ENCODE peak calls at places on chromosomes 13 and 19, in seven cellular contexts. One of them, this sample, is unnamed.

GRCh38 chr19:38990949-38991697 is 15.6 kb upstream of the FBXO17 start:
- DNase-seq in pancreas: no peak
- DNase-seq in neural progenitor cell: no peak
- DNase-seq in colonic mucosa: no peak
- DNase-seq in psoas muscle: no peak
- DNase-seq in MCF 10A: peak; percentile 65
- DNase-seq in type B pancreatic cell: no peak
- DNase-seq in this sample: no peak

GRCh38 chr19:52664461-52664860 is 26.3 kb upstream of the ZNF83 start:
- DNase-seq in pancreas: no peak
- DNase-seq in neural progenitor cell: peak; percentile 57
- DNase-seq in colonic mucosa: no peak
- DNase-seq in psoas muscle: no peak
- DNase-seq in MCF 10A: no peak
- DNase-seq in type B pancreatic cell: no peak
- DNase-seq in this sample: no peak

GRCh38 chr13:35908221-35908620 is 223.0 kb downstream of the DCLK1 start:
- DNase-seq in pancreas: no peak
- DNase-seq in neural progenitor cell: peak; percentile 18
- DNase-seq in colonic mucosa: no peak
- DNase-seq in psoas muscle: no peak
- DNase-seq in MCF 10A: no peak
- DNase-seq in type B pancreatic cell: no peak
- DNase-seq in this sample: no peak

GRCh38 chr13:83907196-83907989 is 25.1 kb upstream of the SLITRK1 start:
- DNase-seq in pancreas: no peak
- DNase-seq in neural progenitor cell: no peak
- DNase-seq in colonic mucosa: no peak
- DNase-seq in psoas muscle: no peak
- DNase-seq in MCF 10A: no peak
- DNase-seq in type B pancreatic cell: no peak
- DNase-seq in this sample: no peak

GRCh38 chr13:114067886-114068722 is 64.3 kb downstream of the RASA3 start:
- DNase-seq in pancreas: no peak
- DNase-seq in neural progenitor cell: no peak
- DNase-seq in colonic mucosa: no peak
- DNase-seq in psoas muscle: peak; percentile 46
- DNase-seq in MCF 10A: no peak
- DNase-seq in type B pancreatic cell: no peak
- DNase-seq in this sample: no peak

GRCh38 chr19:29404951-29405727 is 120.7 kb upstream of the VSTM2B start:
- DNase-seq in pancreas: no peak
- DNase-seq in neural progenitor cell: peak; percentile 94
- DNase-seq in colonic mucosa: peak; percentile 20
- DNase-seq in psoas muscle: no peak
- DNase-seq in MCF 10A: no peak
- DNase-seq in type B pancreatic cell: no peak
- DNase-seq in this sample: no peak

GRCh38 chr13:98370806-98371553 is 193.9 kb upstream of the RNF113B start:
- DNase-seq in pancreas: peak; percentile 33
- DNase-seq in neural progenitor cell: no peak
- DNase-seq in colonic mucosa: no peak
- DNase-seq in psoas muscle: peak; percentile 61
- DNase-seq in MCF 10A: no peak
- DNase-seq in type B pancreatic cell: no peak
- DNase-seq in this sample: peak; percentile 86

GRCh38 chr19:7522923-7523667 is 671 bp downstream of the MCOLN1 start:
- DNase-seq in pancreas: no peak
- DNase-seq in neural progenitor cell: peak; percentile 42
- DNase-seq in colonic mucosa: no peak
- DNase-seq in psoas muscle: no peak
- DNase-seq in MCF 10A: no peak
- DNase-seq in type B pancreatic cell: no peak
- DNase-seq in this sample: no peak

GRCh38 chr19:48874309-48875135 is 2.3 kb downstream of the PPP1R15A start:
- DNase-seq in pancreas: peak; percentile 46
- DNase-seq in neural progenitor cell: peak; percentile 1
- DNase-seq in colonic mucosa: peak; percentile 65
- DNase-seq in psoas muscle: peak; percentile 70
- DNase-seq in MCF 10A: peak; percentile 46
- DNase-seq in type B pancreatic cell: no peak
- DNase-seq in this sample: no peak

GRCh38 chr13:68152414-68152813 is 922.3 kb upstream of the PCDH9 start:
- DNase-seq in pancreas: no peak
- DNase-seq in neural progenitor cell: no peak
- DNase-seq in colonic mucosa: no peak
- DNase-seq in psoas muscle: no peak
- DNase-seq in MCF 10A: no peak
- DNase-seq in type B pancreatic cell: no peak
- DNase-seq in this sample: no peak

GRCh38 chr19:45451181-45451849 is 16.5 kb upstream of the FOSB start:
- DNase-seq in pancreas: no peak
- DNase-seq in neural progenitor cell: no peak
- DNase-seq in colonic mucosa: peak; percentile 50
- DNase-seq in psoas muscle: peak; percentile 60
- DNase-seq in MCF 10A: no peak
- DNase-seq in type B pancreatic cell: no peak
- DNase-seq in this sample: no peak

GRCh38 chr13:110610955-110611595 is 4.3 kb upstream of the NAXD start:
- DNase-seq in pancreas: no peak
- DNase-seq in neural progenitor cell: no peak
- DNase-seq in colonic mucosa: no peak
- DNase-seq in psoas muscle: no peak
- DNase-seq in MCF 10A: no peak
- DNase-seq in type B pancreatic cell: no peak
- DNase-seq in this sample: no peak

GRCh38 chr19:45973564-45974338 is at the start of gene NOVA2:
- DNase-seq in pancreas: peak; percentile 28
- DNase-seq in neural progenitor cell: peak; percentile 96
- DNase-seq in colonic mucosa: peak; percentile 33
- DNase-seq in psoas muscle: peak; percentile 81
- DNase-seq in MCF 10A: peak; percentile 28
- DNase-seq in type B pancreatic cell: peak; percentile 83
- DNase-seq in this sample: no peak

GRCh38 chr13:102591988-102592781 is 4.6 kb upstream of the TPP2 start:
- DNase-seq in pancreas: peak; percentile 60
- DNase-seq in neural progenitor cell: peak; percentile 84
- DNase-seq in colonic mucosa: peak; percentile 87
- DNase-seq in psoas muscle: peak; percentile 83
- DNase-seq in MCF 10A: peak; percentile 73
- DNase-seq in type B pancreatic cell: peak; percentile 73
- DNase-seq in this sample: peak; percentile 44

GRCh38 chr13:113950451-113951245 is 23.2 kb downstream of the C13orf46 start:
- DNase-seq in pancreas: no peak
- DNase-seq in neural progenitor cell: no peak
- DNase-seq in colonic mucosa: no peak
- DNase-seq in psoas muscle: peak; percentile 57
- DNase-seq in MCF 10A: no peak
- DNase-seq in type B pancreatic cell: no peak
- DNase-seq in this sample: no peak

GRCh38 chr19:45091031-45091918 is 1.7 kb upstream of the PPP1R37 start:
- DNase-seq in pancreas: peak; percentile 98
- DNase-seq in neural progenitor cell: peak; percentile 100
- DNase-seq in colonic mucosa: peak; percentile 99
- DNase-seq in psoas muscle: peak; percentile 99
- DNase-seq in MCF 10A: peak; percentile 99
- DNase-seq in type B pancreatic cell: peak; percentile 99
- DNase-seq in this sample: peak; percentile 97

GRCh38 chr13:96075953-96076543 is 13.9 kb upstream of the HS6ST3 start:
- DNase-seq in pancreas: no peak
- DNase-seq in neural progenitor cell: no peak
- DNase-seq in colonic mucosa: no peak
- DNase-seq in psoas muscle: no peak
- DNase-seq in MCF 10A: peak; percentile 43
- DNase-seq in type B pancreatic cell: no peak
- DNase-seq in this sample: no peak

GRCh38 chr13:48505597-48506091 is 27.2 kb downstream of the RCBTB2 start:
- DNase-seq in pancreas: peak; percentile 40
- DNase-seq in neural progenitor cell: no peak
- DNase-seq in colonic mucosa: no peak
- DNase-seq in psoas muscle: no peak
- DNase-seq in MCF 10A: no peak
- DNase-seq in type B pancreatic cell: no peak
- DNase-seq in this sample: peak; percentile 75

GRCh38 chr19:14477417-14478112 is 2.4 kb upstream of the PTGER1 start:
- DNase-seq in pancreas: no peak
- DNase-seq in neural progenitor cell: no peak
- DNase-seq in colonic mucosa: no peak
- DNase-seq in psoas muscle: no peak
- DNase-seq in MCF 10A: no peak
- DNase-seq in type B pancreatic cell: no peak
- DNase-seq in this sample: no peak

GRCh38 chr13:97719759-97720158 is 233.7 kb upstream of the IPO5 start:
- DNase-seq in pancreas: no peak
- DNase-seq in neural progenitor cell: no peak
- DNase-seq in colonic mucosa: no peak
- DNase-seq in psoas muscle: no peak
- DNase-seq in MCF 10A: peak; percentile 75
- DNase-seq in type B pancreatic cell: no peak
- DNase-seq in this sample: no peak

GRCh38 chr19:11576186-11576585 is 1.3 kb downstream of the ACP5 start:
- DNase-seq in pancreas: no peak
- DNase-seq in neural progenitor cell: no peak
- DNase-seq in colonic mucosa: no peak
- DNase-seq in psoas muscle: no peak
- DNase-seq in MCF 10A: no peak
- DNase-seq in type B pancreatic cell: no peak
- DNase-seq in this sample: no peak

GRCh38 chr13:113802090-113802531 is 43.1 kb downstream of the TMEM255B start:
- DNase-seq in pancreas: no peak
- DNase-seq in neural progenitor cell: peak; percentile 67
- DNase-seq in colonic mucosa: peak; percentile 34
- DNase-seq in psoas muscle: peak; percentile 76
- DNase-seq in MCF 10A: peak; percentile 66
- DNase-seq in type B pancreatic cell: no peak
- DNase-seq in this sample: peak; percentile 39

GRCh38 chr13:88068316-88068715 is 397.1 kb downstream of the SLITRK5 start:
- DNase-seq in pancreas: no peak
- DNase-seq in neural progenitor cell: no peak
- DNase-seq in colonic mucosa: no peak
- DNase-seq in psoas muscle: no peak
- DNase-seq in MCF 10A: no peak
- DNase-seq in type B pancreatic cell: no peak
- DNase-seq in this sample: no peak

GRCh38 chr13:27607125-27607524 is 13.2 kb downstream of the LNX2 start:
- DNase-seq in pancreas: no peak
- DNase-seq in neural progenitor cell: no peak
- DNase-seq in colonic mucosa: peak; percentile 26
- DNase-seq in psoas muscle: no peak
- DNase-seq in MCF 10A: peak; percentile 65
- DNase-seq in type B pancreatic cell: no peak
- DNase-seq in this sample: no peak

GRCh38 chr19:18287836-18288772 is 6.7 kb upstream of the JUND start:
- DNase-seq in pancreas: no peak
- DNase-seq in neural progenitor cell: peak; percentile 89
- DNase-seq in colonic mucosa: no peak
- DNase-seq in psoas muscle: no peak
- DNase-seq in MCF 10A: no peak
- DNase-seq in type B pancreatic cell: no peak
- DNase-seq in this sample: no peak
- TF ChIP-seq CTCF in pancreas: no peak
- TF ChIP-seq CTCF in neural progenitor cell: peak; percentile 17
- TF ChIP-seq CTCF in colonic mucosa: no peak
- TF ChIP-seq CTCF in psoas muscle: no peak
- TF ChIP-seq CTCF in MCF 10A: no peak
- TF ChIP-seq CTCF in type B pancreatic cell: no peak
- TF ChIP-seq CTCF in this sample: no peak

GRCh38 chr19:4206818-4207484 is 22.4 kb upstream of the EBI3 start:
- DNase-seq in pancreas: no peak
- DNase-seq in neural progenitor cell: no peak
- DNase-seq in colonic mucosa: no peak
- DNase-seq in psoas muscle: no peak
- DNase-seq in MCF 10A: peak; percentile 32
- DNase-seq in type B pancreatic cell: no peak
- DNase-seq in this sample: no peak
- TF ChIP-seq CTCF in pancreas: no peak
- TF ChIP-seq CTCF in neural progenitor cell: peak; percentile 21
- TF ChIP-seq CTCF in colonic mucosa: no peak
- TF ChIP-seq CTCF in psoas muscle: no peak
- TF ChIP-seq CTCF in MCF 10A: no peak
- TF ChIP-seq CTCF in type B pancreatic cell: peak; percentile 26
- TF ChIP-seq CTCF in this sample: peak; percentile 31

DNA sequence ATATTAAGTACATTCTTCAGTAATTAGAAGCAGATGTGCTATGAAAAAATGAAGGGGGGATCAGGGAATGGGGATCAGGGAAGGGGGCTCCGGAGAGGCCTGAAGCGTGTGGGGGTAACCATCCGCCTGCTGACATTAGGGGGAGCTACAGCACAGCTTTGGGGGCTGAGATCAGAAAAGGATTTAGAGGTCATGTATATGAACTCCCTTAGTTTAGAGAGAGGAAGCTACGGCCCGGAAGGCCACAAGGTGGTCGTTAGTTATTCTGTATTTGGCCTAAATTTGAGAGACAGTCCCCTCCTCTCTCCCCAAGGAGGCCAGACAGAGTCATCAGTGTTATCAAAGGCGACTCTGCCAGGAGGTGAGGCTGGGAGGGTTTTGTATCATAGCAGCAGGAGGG is 99.0 kb downstream of the TM9SF2 start:
- DNase-seq in pancreas: no peak
- DNase-seq in neural progenitor cell: peak; percentile 66
- DNase-seq in colonic mucosa: no peak
- DNase-seq in psoas muscle: no peak
- DNase-seq in MCF 10A: no peak
- DNase-seq in type B pancreatic cell: no peak
- DNase-seq in this sample: no peak
- TF ChIP-seq CTCF in pancreas: no peak
- TF ChIP-seq CTCF in neural progenitor cell: peak; percentile 76
- TF ChIP-seq CTCF in colonic mucosa: no peak
- TF ChIP-seq CTCF in psoas muscle: no peak
- TF ChIP-seq CTCF in MCF 10A: no peak
- TF ChIP-seq CTCF in type B pancreatic cell: peak; percentile 53
- TF ChIP-seq CTCF in this sample: no peak

GRCh38 chr13:51770160-51770559 is 33.8 kb downstream of the DHRS12 start:
- DNase-seq in pancreas: no peak
- DNase-seq in neural progenitor cell: no peak
- DNase-seq in colonic mucosa: no peak
- DNase-seq in psoas muscle: no peak
- DNase-seq in MCF 10A: no peak
- DNase-seq in type B pancreatic cell: no peak
- DNase-seq in this sample: no peak

GRCh38 chr13:51767100-51767499 is 36.9 kb downstream of the DHRS12 start:
- DNase-seq in pancreas: no peak
- DNase-seq in neural progenitor cell: peak; percentile 54
- DNase-seq in colonic mucosa: no peak
- DNase-seq in psoas muscle: no peak
- DNase-seq in MCF 10A: no peak
- DNase-seq in type B pancreatic cell: no peak
- DNase-seq in this sample: no peak

GRCh38 chr13:51769455-51770127 is 34.4 kb downstream of the DHRS12 start:
- DNase-seq in pancreas: no peak
- DNase-seq in neural progenitor cell: no peak
- DNase-seq in colonic mucosa: no peak
- DNase-seq in psoas muscle: peak; percentile 84
- DNase-seq in MCF 10A: peak; percentile 59
- DNase-seq in type B pancreatic cell: no peak
- DNase-seq in this sample: no peak

GRCh38 chr13:51768976-51769375 is 35.0 kb downstream of the DHRS12 start:
- DNase-seq in pancreas: no peak
- DNase-seq in neural progenitor cell: no peak
- DNase-seq in colonic mucosa: no peak
- DNase-seq in psoas muscle: no peak
- DNase-seq in MCF 10A: no peak
- DNase-seq in type B pancreatic cell: no peak
- DNase-seq in this sample: no peak

GRCh38 chr13:51768378-51768921 is 35.5 kb downstream of the DHRS12 start:
- DNase-seq in pancreas: no peak
- DNase-seq in neural progenitor cell: peak; percentile 66
- DNase-seq in colonic mucosa: no peak
- DNase-seq in psoas muscle: no peak
- DNase-seq in MCF 10A: no peak
- DNase-seq in type B pancreatic cell: no peak
- DNase-seq in this sample: no peak
- TF ChIP-seq CTCF in pancreas: no peak
- TF ChIP-seq CTCF in neural progenitor cell: peak; percentile 67
- TF ChIP-seq CTCF in colonic mucosa: no peak
- TF ChIP-seq CTCF in psoas muscle: no peak
- TF ChIP-seq CTCF in MCF 10A: no peak
- TF ChIP-seq CTCF in type B pancreatic cell: peak; percentile 44
- TF ChIP-seq CTCF in this sample: no peak

This sample was measured in AG09319.